ENCODE peak calls at places on chromosomes 12 and 14, in five cellular contexts. U, M, N, E and W are unnamed samples.

GRCh38 chr12:109881752-109882151 is 1.4 kb upstream of the GLTP start:
- DNase-seq in U (no peak), M (no peak), N (no peak), E (no peak), W (no peak)

GRCh38 chr12:62860501-62861156 is 74.3 kb downstream of the PPM1H start:
- DNase-seq in U (no peak), M (no peak), N (no peak), E (no peak), W (no peak)

GRCh38 chr12:122182887-122183587 is at the start of gene LRRC43:
- DNase-seq in U (peak; percentile 59), M (no peak), N (no peak), E (peak; percentile 42), W (peak; percentile 88)

GRCh38 chr12:52383331-52383730 is 2.1 kb downstream of the KRT84 start:
- DNase-seq in U (no peak), M (no peak), N (no peak), E (no peak), W (no peak)

GRCh38 chr12:12720637-12721250 is 3.6 kb downstream of the CDKN1B start:
- DNase-seq in U (no peak), M (no peak), N (no peak), E (peak; percentile 47), W (no peak)

GRCh38 chr14:101761032-101761880 is at the start of gene PPP2R5C:
- DNase-seq in U (peak; percentile 90), M (peak; percentile 72), N (peak; percentile 12), E (peak; percentile 70), W (peak; percentile 80)

GRCh38 chr14:70789361-70789760 is 20.0 kb downstream of the MAP3K9 start:
- DNase-seq in U (no peak), M (no peak), N (no peak), E (no peak), W (no peak)

GRCh38 chr12:112198120-112198733 is 72.9 kb downstream of the TRAFD1 start:
- DNase-seq in U (peak; percentile 64), M (peak; percentile 11), N (no peak), E (peak; percentile 4), W (peak; percentile 52)

GRCh38 chr14:56212541-56212940 is 94.3 kb downstream of the PELI2 start:
- DNase-seq in U (no peak), M (no peak), N (no peak), E (no peak), W (no peak)

GRCh38 chr12:119178544-119179334 is at the start of gene HSPB8:
- DNase-seq in U (peak; percentile 38), M (no peak), N (peak; percentile 72), E (peak; percentile 8), W (peak; percentile 77)

GRCh38 chr14:76267322-76268012 is 108.5 kb upstream of the ESRRB start:
- DNase-seq in U (peak; percentile 34), M (no peak), N (no peak), E (peak; percentile 65), W (no peak)

GRCh38 chr14:23067847-23068791 is 10.8 kb upstream of the CDH24 start:
- DNase-seq in U (no peak), M (no peak), N (no peak), E (no peak), W (no peak)

GRCh38 chr14:23008836-23009235 is 1.1 kb downstream of the C14orf93 start:
- DNase-seq in U (no peak), M (no peak), N (no peak), E (peak; percentile 92), W (no peak)

GRCh38 chr12:66803972-66804371 is 125.1 kb upstream of the GRIP1 start:
- DNase-seq in U (no peak), M (no peak), N (no peak), E (peak; percentile 12), W (peak; percentile 71)

GRCh38 chr12:27014859-27015729 is 910 bp upstream of the TM7SF3 start:
- DNase-seq in U (no peak), M (no peak), N (no peak), E (no peak), W (peak; percentile 30)

GRCh38 chr12:45518516-45519235 is 210.8 kb upstream of the ARID2 start:
- DNase-seq in U (no peak), M (no peak), N (no peak), E (no peak), W (no peak)

GRCh38 chr12:133231001-133231400 is 4.7 kb downstream of the ANHX start:
- DNase-seq in U (no peak), M (no peak), N (no peak), E (no peak), W (no peak)

GRCh38 chr12:1357171-1357570 is 237.2 kb downstream of the FBXL14 start:
- DNase-seq in U (no peak), M (no peak), N (no peak), E (no peak), W (no peak)